ENCODE peak calls at places on chromosome 21, in five cellular contexts. Y is dorsolateral prefrontal cortex; G is T-helper 1 cell; J is uterus; F is activated T-helper 1 cell treated with anti-CD3 and anti-CD28 coated beads, Interleukin-12 subunit alpha, Interleukin-12 subunit beta, Interleukin-2, Interleukin-4 antibody, amounts not matched to agents 30 ng/mL and 10 ng/mL and 1 ng/mL, durations not matched to agents 14 hours and 24 hours and 36 hours. L is an unnamed sample.

GRCh38 chr21:26684866-26685265 is 111.8 kb upstream of the CYYR1 start:
- DNase-seq in Y (no peak), G (no peak), J (no peak), F (no peak), L (no peak)

GRCh38 chr21:41678944-41679343 is 87.9 kb downstream of the RIPK4 start:
- DNase-seq in Y (peak), G (no peak), J (peak), F (no peak), L (peak)

GRCh38 chr21:39669485-39669884 is 56.7 kb downstream of the B3GALT5 start:
- DNase-seq in Y (no peak), G (no peak), J (no peak), F (no peak), L (no peak)

GRCh38 chr21:37547615-37547975 is 181.0 kb downstream of the DYRK1A start:
- DNase-seq in Y (no peak), G (no peak), J (no peak), F (no peak), L (no peak)

GRCh38 chr21:25708467-25709065 is 26.1 kb downstream of the ATP5PF start:
- DNase-seq in Y (peak), G (peak), J (peak), F (peak), L (peak)

GRCh38 chr21:33908760-33909159 is 6.8 kb downstream of the ATP5PO start:
- DNase-seq in Y (no peak), G (no peak), J (no peak), F (no peak), L (no peak)

GRCh38 chr21:39084979-39085729 is 98.1 kb downstream of the PSMG1 start:
- DNase-seq in Y (no peak), G (no peak), J (no peak), F (no peak), L (no peak)

GRCh38 chr21:32424674-32425073 is 12.2 kb downstream of the EVA1C start:
- DNase-seq in Y (no peak), G (no peak), J (no peak), F (no peak), L (no peak)

GRCh38 chr21:45803613-45804340 is 160.3 kb downstream of the PCBP3 start:
- DNase-seq in Y (no peak), G (no peak), J (no peak), F (no peak), L (no peak)

GRCh38 chr21:32566990-32567389 is 18.3 kb downstream of the TCP10L start:
- DNase-seq in Y (no peak), G (no peak), J (no peak), F (no peak), L (no peak)